ENCODE peak calls at places on chromosomes 16 and 17, in nine cellular contexts. H, K, U, Y, N, D, B, C and R are unnamed samples.

GRCh38 chr16:11456741-11457140 is 111.5 kb downstream of the RMI2 start:
- DNase-seq in K (no peak), B (no peak), D (no peak), Y (no peak), N (no peak), H (no peak), C (no peak), U (no peak), R (no peak)

GRCh38 chr16:53620476-53620875 is 83.2 kb downstream of the RPGRIP1L start:
- DNase-seq in N (no peak), C (no peak), K (no peak), H (no peak), D (no peak), U (no peak), B (no peak), Y (no peak), R (no peak)

GRCh38 chr17:40253565-40253964 is 34.1 kb upstream of the CDC6 start:
- DNase-seq in K (no peak), N (no peak), U (no peak), H (no peak), B (no peak), Y (no peak), D (no peak), C (no peak), R (no peak)

GRCh38 chr17:76725580-76726230 is 701 bp downstream of the JMJD6 start:
- DNase-seq in D (no peak), B (peak; percentile 69), C (peak; percentile 66), N (peak; percentile 90), Y (no peak), K (peak; percentile 69), H (no peak), U (peak; percentile 87), R (no peak)

GRCh38 chr16:80776856-80777255 is 27.5 kb downstream of the CDYL2 start:
- DNase-seq in K (no peak), D (no peak), Y (no peak), N (no peak), U (no peak), B (no peak), C (no peak), H (no peak), R (no peak)

GRCh38 chr16:89409161-89409711 is 81.1 kb downstream of the ANKRD11 start:
- DNase-seq in B (no peak), C (no peak), K (peak; percentile 91), N (no peak), U (no peak), D (no peak), H (peak; percentile 14), Y (no peak), R (no peak)

GRCh38 chr16:86398201-86398600 is 112.1 kb upstream of the FOXF1 start:
- DNase-seq in H (peak; percentile 8), U (no peak), Y (no peak), K (no peak), C (no peak), N (no peak), B (no peak), D (no peak), R (no peak)

GRCh38 chr16:78489631-78490030 is 390.2 kb downstream of the WWOX start:
- DNase-seq in N (no peak), Y (no peak), H (no peak), U (no peak), C (no peak), B (no peak), D (no peak), K (no peak), R (no peak)

GRCh38 chr17:7887038-7887481 is 1.5 kb upstream of the CHD3 start:
- DNase-seq in B (no peak), H (no peak), C (peak; percentile 42), U (no peak), K (no peak), N (no peak), D (peak; percentile 8), Y (no peak), R (no peak)
- H3K4me3 ChIP-seq in B (peak overlapping the region; percentile 87), H (peak overlapping the region; percentile 81), C (peak overlapping the region; percentile 90), U (peak overlapping the region; percentile 27), K (peak overlapping the region; percentile 85), N (no peak overlapping the region), D (peak overlapping the region; percentile 88), Y (peak overlapping the region; percentile 85), R (no peak overlapping the region)

GRCh38 chr17:41974031-41974430 is 7.4 kb downstream of the CNP start:
- DNase-seq in K (no peak), Y (no peak), H (no peak), C (no peak), U (no peak), B (no peak), N (no peak), D (no peak), R (no peak)

GRCh38 chr17:41975099-41976083 is 8.8 kb downstream of the CNP start:
- DNase-seq in C (no peak), D (no peak), H (no peak), Y (no peak), K (no peak), N (no peak), B (no peak), U (no peak), R (no peak)

GRCh38 chr17:41973457-41973856 is 6.9 kb downstream of the CNP start:
- DNase-seq in K (no peak), Y (no peak), H (no peak), U (no peak), N (peak; percentile 43), B (no peak), C (no peak), D (no peak), R (no peak)

GRCh38 chr17:41976142-41976768 is 9.7 kb downstream of the CNP start:
- DNase-seq in B (no peak), C (no peak), K (no peak), Y (no peak), U (peak; percentile 57), N (no peak), H (no peak), D (no peak), R (no peak)

GRCh38 chr17:41974658-41975057 is 8.1 kb downstream of the CNP start:
- DNase-seq in H (no peak), D (no peak), K (no peak), N (no peak), C (no peak), B (no peak), Y (no peak), U (no peak), R (no peak)
- H3K36me3 ChIP-seq in H (peaks cover 79% of the 10 kb centered on the region), D (no peaks in the 10 kb centered on the region), K (peaks cover 37% of the 10 kb centered on the region), N (peaks cover 86% of the 10 kb centered on the region), C (peaks cover 47% of the 10 kb centered on the region), B (peaks cover 19% of the 10 kb centered on the region), Y (peaks cover 99% of the 10 kb centered on the region), U (peaks cover 1% of the 10 kb centered on the region), R (peaks cover 55% of the 10 kb centered on the region)

GRCh38 chr17:69468211-69468610 is 53.7 kb downstream of the MAP2K6 start:
- DNase-seq in U (no peak), Y (no peak), B (peak; percentile 33), H (no peak), K (no peak), D (no peak), N (no peak), C (no peak), R (no peak)

GRCh38 chr17:69470702-69471101 is 56.2 kb downstream of the MAP2K6 start:
- DNase-seq in Y (no peak), D (no peak), U (no peak), N (no peak), C (no peak), K (no peak), H (no peak), B (no peak), R (no peak)

GRCh38 chr17:69466905-69467630 is 52.6 kb downstream of the MAP2K6 start:
- DNase-seq in Y (no peak), H (peak; percentile 35), K (no peak), B (peak; percentile 72), D (peak; percentile 77), N (no peak), U (no peak), C (no peak), R (no peak)

GRCh38 chr17:69462882-69463281 is 48.4 kb downstream of the MAP2K6 start:
- DNase-seq in C (no peak), N (no peak), Y (no peak), K (no peak), B (no peak), H (no peak), D (no peak), U (no peak), R (no peak)

DNA sequence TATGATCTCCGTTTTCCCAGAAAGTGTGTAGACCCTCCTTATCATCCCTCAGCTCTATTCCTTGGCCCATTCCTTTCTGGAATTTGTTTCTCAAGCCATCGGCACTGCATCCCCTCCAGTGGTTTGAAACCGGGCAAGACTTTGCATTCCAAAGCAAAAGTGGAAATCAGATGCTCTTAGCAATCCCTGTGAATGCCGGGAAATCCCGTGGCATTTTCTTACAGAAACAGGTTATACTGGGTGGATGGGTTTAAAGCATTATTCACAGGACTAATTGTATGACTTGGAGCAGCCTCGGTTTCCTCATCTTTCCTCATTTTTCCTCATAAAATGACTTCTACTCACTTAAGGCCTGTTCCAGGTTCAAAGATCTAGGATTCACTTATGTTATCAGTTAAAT is 52.0 kb downstream of the MAP2K6 start:
- DNase-seq in B (no peak), K (no peak), C (no peak), Y (no peak), H (no peak), U (no peak), D (peak; percentile 21), N (no peak), R (no peak)
- H3K27ac ChIP-seq in B (no peak overlapping the region), K (no peak overlapping the region), C (no peak overlapping the region), Y (no peak overlapping the region), H (no peak overlapping the region), U (no peak overlapping the region), D (peak overlapping the region; percentile 66), N (no peak overlapping the region), R (no peak overlapping the region)

GRCh38 chr17:79855331-79856124 is 16.3 kb upstream of the CBX4 start:
- DNase-seq in K (no peak), Y (no peak), B (no peak), U (no peak), C (no peak), H (no peak), N (no peak), D (no peak), R (no peak)

GRCh38 chr17:79851461-79851817 is 12.2 kb upstream of the CBX4 start:
- DNase-seq in Y (no peak), H (no peak), C (no peak), U (no peak), N (no peak), D (no peak), K (no peak), B (no peak), R (no peak)

GRCh38 chr17:79850571-79851460 is 11.6 kb upstream of the CBX4 start:
- DNase-seq in N (no peak), C (no peak), D (no peak), U (no peak), B (no peak), Y (no peak), K (no peak), H (peak; percentile 86), R (no peak)

GRCh38 chr17:79854080-79854861 is 15.0 kb upstream of the CBX4 start:
- DNase-seq in Y (no peak), H (no peak), U (no peak), C (no peak), N (no peak), B (no peak), D (no peak), K (no peak), R (no peak)

DNA sequence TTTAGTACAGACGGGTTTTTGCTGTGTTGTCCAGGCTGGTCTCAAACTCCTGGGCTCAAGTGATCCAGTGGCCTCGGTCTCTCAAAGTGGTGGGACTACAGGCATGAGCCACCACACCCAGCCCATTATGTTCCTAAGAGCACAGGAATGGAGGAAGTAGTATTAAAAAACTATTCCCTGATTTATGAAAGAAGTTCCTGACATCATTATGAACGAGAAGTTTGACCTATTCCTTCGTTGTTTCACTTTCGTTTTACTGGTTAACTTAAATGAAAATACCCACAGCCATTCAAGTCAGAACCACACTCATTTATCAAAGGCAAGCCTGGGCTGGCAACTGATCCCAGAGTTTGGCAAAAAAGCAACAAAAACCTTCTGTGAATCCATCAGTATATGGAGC is 13.5 kb upstream of the CBX4 start:
- DNase-seq in K (no peak), H (no peak), B (no peak), C (no peak), U (no peak), N (no peak), Y (no peak), D (no peak), R (no peak)
- H3K4me3 ChIP-seq in K (no peak overlapping the region), H (no peak overlapping the region), B (no peak overlapping the region), C (no peak overlapping the region), U (no peak overlapping the region), N (no peak overlapping the region), Y (peak overlapping the region; percentile 10), D (no peak overlapping the region), R (no peak overlapping the region)